ENCODE peak calls at places on chromosomes 16 and 17, in eight cellular contexts. One of them, this sample, is unnamed.

GRCh38 chr17:75036643-75037268 is 10.0 kb downstream of the ATP5PD start:
- DNase-seq in HCT116: peak; percentile 89
- DNase-seq in cerebellar nuclear complex: no peak
- DNase-seq in EL: no peak
- DNase-seq in T-helper 2 cell: peak; percentile 86
- DNase-seq in SK-N-SH: no peak
- DNase-seq in nucleus accumbens: no peak
- DNase-seq in NCI-H510A: peak; percentile 52
- DNase-seq in this sample: peak; percentile 13

GRCh38 chr17:48470388-48471034 is 40.5 kb upstream of the SKAP1 start:
- DNase-seq in HCT116: peak; percentile 64
- DNase-seq in T-helper 2 cell: no peak
- DNase-seq in cerebellar nuclear complex: no peak
- DNase-seq in SK-N-SH: no peak
- DNase-seq in nucleus accumbens: no peak
- DNase-seq in EL: peak; percentile 66
- DNase-seq in NCI-H510A: peak; percentile 10
- DNase-seq in this sample: peak; percentile 60

GRCh38 chr16:35182943-35183550 is 1723.6 kb downstream of the TP53TG3F start:
- DNase-seq in T-helper 2 cell: no peak
- DNase-seq in HCT116: no peak
- DNase-seq in SK-N-SH: no peak
- DNase-seq in EL: no peak
- DNase-seq in nucleus accumbens: no peak
- DNase-seq in NCI-H510A: no peak
- DNase-seq in cerebellar nuclear complex: no peak
- DNase-seq in this sample: no peak

GRCh38 chr16:48492131-48492530 is 106.9 kb upstream of the SIAH1 start:
- DNase-seq in cerebellar nuclear complex: no peak
- DNase-seq in SK-N-SH: no peak
- DNase-seq in T-helper 2 cell: no peak
- DNase-seq in NCI-H510A: no peak
- DNase-seq in HCT116: no peak
- DNase-seq in nucleus accumbens: no peak
- DNase-seq in EL: no peak
- DNase-seq in this sample: peak; percentile 59

GRCh38 chr16:81697321-81697885 is 81.7 kb upstream of the PLCG2 start:
- DNase-seq in T-helper 2 cell: no peak
- DNase-seq in NCI-H510A: peak; percentile 13
- DNase-seq in nucleus accumbens: no peak
- DNase-seq in SK-N-SH: peak; percentile 61
- DNase-seq in EL: peak; percentile 55
- DNase-seq in HCT116: peak; percentile 51
- DNase-seq in cerebellar nuclear complex: no peak
- DNase-seq in this sample: peak; percentile 47

GRCh38 chr16:22813946-22814325 is at the start of gene HS3ST2:
- DNase-seq in nucleus accumbens: no peak
- DNase-seq in HCT116: no peak
- DNase-seq in EL: no peak
- DNase-seq in T-helper 2 cell: no peak
- DNase-seq in cerebellar nuclear complex: no peak
- DNase-seq in NCI-H510A: peak; percentile 67
- DNase-seq in SK-N-SH: peak; percentile 90
- DNase-seq in this sample: no peak

GRCh38 chr16:7422489-7422888 is 89.8 kb downstream of the RBFOX1 start:
- DNase-seq in EL: no peak
- DNase-seq in HCT116: no peak
- DNase-seq in nucleus accumbens: no peak
- DNase-seq in T-helper 2 cell: no peak
- DNase-seq in SK-N-SH: no peak
- DNase-seq in cerebellar nuclear complex: no peak
- DNase-seq in NCI-H510A: no peak
- DNase-seq in this sample: no peak

GRCh38 chr17:12647023-12647422 is 18.7 kb upstream of the MYOCD start:
- DNase-seq in NCI-H510A: no peak
- DNase-seq in T-helper 2 cell: no peak
- DNase-seq in cerebellar nuclear complex: no peak
- DNase-seq in SK-N-SH: no peak
- DNase-seq in EL: no peak
- DNase-seq in nucleus accumbens: no peak
- DNase-seq in HCT116: no peak
- DNase-seq in this sample: no peak

GRCh38 chr16:74448990-74449389 is 27.7 kb upstream of the CLEC18B start:
- DNase-seq in HCT116: peak; percentile 63
- DNase-seq in cerebellar nuclear complex: no peak
- DNase-seq in nucleus accumbens: no peak
- DNase-seq in EL: peak; percentile 96
- DNase-seq in SK-N-SH: no peak
- DNase-seq in T-helper 2 cell: no peak
- DNase-seq in NCI-H510A: no peak
- DNase-seq in this sample: peak; percentile 96

GRCh38 chr16:50306287-50306686 is 39.9 kb downstream of the ADCY7 start:
- DNase-seq in SK-N-SH: peak; percentile 14
- DNase-seq in cerebellar nuclear complex: no peak
- DNase-seq in HCT116: no peak
- DNase-seq in NCI-H510A: no peak
- DNase-seq in nucleus accumbens: no peak
- DNase-seq in EL: no peak
- DNase-seq in T-helper 2 cell: no peak
- DNase-seq in this sample: no peak

GRCh38 chr16:10966129-10966528 is 21.8 kb downstream of the CLEC16A start:
- DNase-seq in nucleus accumbens: no peak
- DNase-seq in NCI-H510A: no peak
- DNase-seq in EL: no peak
- DNase-seq in SK-N-SH: no peak
- DNase-seq in HCT116: no peak
- DNase-seq in T-helper 2 cell: no peak
- DNase-seq in cerebellar nuclear complex: no peak
- DNase-seq in this sample: no peak

GRCh38 chr17:49980703-49981197 is 11.8 kb downstream of the DLX4 start:
- DNase-seq in EL: no peak
- DNase-seq in T-helper 2 cell: no peak
- DNase-seq in cerebellar nuclear complex: no peak
- DNase-seq in HCT116: no peak
- DNase-seq in SK-N-SH: peak; percentile 42
- DNase-seq in NCI-H510A: no peak
- DNase-seq in nucleus accumbens: no peak
- DNase-seq in this sample: no peak

GRCh38 chr16:30541502-30542329 is 7.1 kb upstream of the ZNF747 start:
- DNase-seq in nucleus accumbens: no peak
- DNase-seq in HCT116: no peak
- DNase-seq in cerebellar nuclear complex: no peak
- DNase-seq in EL: peak; percentile 56
- DNase-seq in T-helper 2 cell: no peak
- DNase-seq in SK-N-SH: no peak
- DNase-seq in NCI-H510A: no peak
- DNase-seq in this sample: peak; percentile 83

GRCh38 chr17:33389506-33390141 is 96.5 kb upstream of the ASIC2 start:
- DNase-seq in HCT116: no peak
- DNase-seq in EL: no peak
- DNase-seq in SK-N-SH: no peak
- DNase-seq in nucleus accumbens: no peak
- DNase-seq in NCI-H510A: no peak
- DNase-seq in T-helper 2 cell: no peak
- DNase-seq in cerebellar nuclear complex: no peak
- DNase-seq in this sample: no peak

GRCh38 chr17:67605259-67605912 is 112.3 kb upstream of the NOL11 start:
- DNase-seq in HCT116: no peak
- DNase-seq in cerebellar nuclear complex: no peak
- DNase-seq in nucleus accumbens: peak; percentile 32
- DNase-seq in EL: no peak
- DNase-seq in NCI-H510A: no peak
- DNase-seq in SK-N-SH: peak; percentile 77
- DNase-seq in T-helper 2 cell: no peak
- DNase-seq in this sample: no peak

GRCh38 chr16:1102921-1103648 is 7.0 kb upstream of the C1QTNF8 start:
- DNase-seq in nucleus accumbens: no peak
- DNase-seq in cerebellar nuclear complex: no peak
- DNase-seq in NCI-H510A: no peak
- DNase-seq in EL: peak; percentile 28
- DNase-seq in HCT116: no peak
- DNase-seq in SK-N-SH: peak; percentile 93
- DNase-seq in T-helper 2 cell: peak; percentile 62
- DNase-seq in this sample: no peak

GRCh38 chr16:11670171-11671131 is 2.2 kb downstream of the SNN start:
- DNase-seq in cerebellar nuclear complex: no peak
- DNase-seq in SK-N-SH: no peak
- DNase-seq in T-helper 2 cell: no peak
- DNase-seq in EL: no peak
- DNase-seq in HCT116: no peak
- DNase-seq in NCI-H510A: no peak
- DNase-seq in nucleus accumbens: no peak
- DNase-seq in this sample: no peak

GRCh38 chr17:8324132-8324531 is 14.1 kb downstream of the ARHGEF15 start:
- DNase-seq in T-helper 2 cell: no peak
- DNase-seq in cerebellar nuclear complex: no peak
- DNase-seq in EL: no peak
- DNase-seq in nucleus accumbens: no peak
- DNase-seq in HCT116: no peak
- DNase-seq in SK-N-SH: peak; percentile 11
- DNase-seq in NCI-H510A: no peak
- DNase-seq in this sample: no peak

GRCh38 chr17:29705352-29705751 is 82.6 kb upstream of the CORO6 start:
- DNase-seq in HCT116: no peak
- DNase-seq in NCI-H510A: no peak
- DNase-seq in EL: no peak
- DNase-seq in T-helper 2 cell: no peak
- DNase-seq in nucleus accumbens: no peak
- DNase-seq in cerebellar nuclear complex: no peak
- DNase-seq in SK-N-SH: no peak
- DNase-seq in this sample: no peak

GRCh38 chr16:75198135-75198600 is 8.8 kb downstream of the CTRB2 start:
- DNase-seq in NCI-H510A: no peak
- DNase-seq in nucleus accumbens: no peak
- DNase-seq in EL: peak; percentile 31
- DNase-seq in T-helper 2 cell: no peak
- DNase-seq in HCT116: no peak
- DNase-seq in cerebellar nuclear complex: no peak
- DNase-seq in SK-N-SH: peak; percentile 71
- DNase-seq in this sample: peak; percentile 54

GRCh38 chr17:13462161-13462560 is 139.6 kb downstream of the HS3ST3A1 start:
- DNase-seq in SK-N-SH: no peak
- DNase-seq in EL: no peak
- DNase-seq in HCT116: no peak
- DNase-seq in NCI-H510A: no peak
- DNase-seq in cerebellar nuclear complex: no peak
- DNase-seq in T-helper 2 cell: no peak
- DNase-seq in nucleus accumbens: no peak
- DNase-seq in this sample: peak; percentile 5

GRCh38 chr16:19168173-19169080 is at the start of gene SYT17:
- DNase-seq in cerebellar nuclear complex: no peak
- DNase-seq in SK-N-SH: peak; percentile 88
- DNase-seq in EL: no peak
- DNase-seq in NCI-H510A: peak; percentile 99
- DNase-seq in nucleus accumbens: no peak
- DNase-seq in T-helper 2 cell: no peak
- DNase-seq in HCT116: no peak
- DNase-seq in this sample: no peak

GRCh38 chr17:70552230-70552981 is 383.1 kb downstream of the KCNJ2 start:
- DNase-seq in SK-N-SH: peak; percentile 72
- DNase-seq in NCI-H510A: peak; percentile 57
- DNase-seq in HCT116: peak; percentile 29
- DNase-seq in cerebellar nuclear complex: no peak
- DNase-seq in T-helper 2 cell: no peak
- DNase-seq in EL: peak; percentile 42
- DNase-seq in nucleus accumbens: no peak
- DNase-seq in this sample: peak; percentile 41

GRCh38 chr16:54654429-54654828 is 276.2 kb upstream of the IRX5 start:
- DNase-seq in NCI-H510A: no peak
- DNase-seq in nucleus accumbens: no peak
- DNase-seq in SK-N-SH: no peak
- DNase-seq in T-helper 2 cell: no peak
- DNase-seq in cerebellar nuclear complex: no peak
- DNase-seq in EL: no peak
- DNase-seq in HCT116: no peak
- DNase-seq in this sample: no peak

GRCh38 chr17:58327363-58328194 is 1.0 kb downstream of the TSPOAP1 start:
- DNase-seq in HCT116: no peak
- DNase-seq in T-helper 2 cell: no peak
- DNase-seq in cerebellar nuclear complex: no peak
- DNase-seq in NCI-H510A: no peak
- DNase-seq in EL: no peak
- DNase-seq in SK-N-SH: peak; percentile 44
- DNase-seq in nucleus accumbens: no peak
- DNase-seq in this sample: no peak

GRCh38 chr17:512926-513325 is 160.3 kb upstream of the RPH3AL start:
- DNase-seq in cerebellar nuclear complex: no peak
- DNase-seq in NCI-H510A: no peak
- DNase-seq in EL: peak; percentile 60
- DNase-seq in nucleus accumbens: no peak
- DNase-seq in SK-N-SH: peak; percentile 77
- DNase-seq in HCT116: no peak
- DNase-seq in T-helper 2 cell: no peak
- DNase-seq in this sample: no peak

GRCh38 chr17:69716571-69716970 is 302.1 kb downstream of the MAP2K6 start:
- DNase-seq in T-helper 2 cell: no peak
- DNase-seq in nucleus accumbens: no peak
- DNase-seq in SK-N-SH: no peak
- DNase-seq in cerebellar nuclear complex: no peak
- DNase-seq in NCI-H510A: no peak
- DNase-seq in EL: no peak
- DNase-seq in HCT116: no peak
- DNase-seq in this sample: no peak

GRCh38 chr16:88320947-88321634 is 61.7 kb upstream of the ZNF469 start:
- DNase-seq in EL: peak; percentile 19
- DNase-seq in SK-N-SH: no peak
- DNase-seq in cerebellar nuclear complex: no peak
- DNase-seq in T-helper 2 cell: no peak
- DNase-seq in nucleus accumbens: no peak
- DNase-seq in NCI-H510A: no peak
- DNase-seq in HCT116: peak; percentile 42
- DNase-seq in this sample: no peak

GRCh38 chr17:6110592-6110991 is 40.4 kb downstream of the WSCD1 start:
- DNase-seq in T-helper 2 cell: no peak
- DNase-seq in nucleus accumbens: no peak
- DNase-seq in EL: no peak
- DNase-seq in HCT116: no peak
- DNase-seq in NCI-H510A: no peak
- DNase-seq in cerebellar nuclear complex: no peak
- DNase-seq in SK-N-SH: no peak
- DNase-seq in this sample: peak; percentile 46

GRCh38 chr17:29674270-29674669 is 51.6 kb upstream of the CORO6 start:
- DNase-seq in nucleus accumbens: no peak
- DNase-seq in NCI-H510A: no peak
- DNase-seq in HCT116: no peak
- DNase-seq in cerebellar nuclear complex: no peak
- DNase-seq in EL: no peak
- DNase-seq in T-helper 2 cell: no peak
- DNase-seq in SK-N-SH: no peak
- DNase-seq in this sample: no peak

GRCh38 chr17:21129023-21129681 is 2.4 kb downstream of the DHRS7B start:
- DNase-seq in EL: peak; percentile 50
- DNase-seq in cerebellar nuclear complex: no peak
- DNase-seq in NCI-H510A: no peak
- DNase-seq in nucleus accumbens: no peak
- DNase-seq in T-helper 2 cell: no peak
- DNase-seq in SK-N-SH: peak; percentile 55
- DNase-seq in HCT116: no peak
- DNase-seq in this sample: peak; percentile 19

GRCh38 chr16:79104567-79104966 is 496.0 kb downstream of the MAF start:
- DNase-seq in SK-N-SH: no peak
- DNase-seq in EL: no peak
- DNase-seq in NCI-H510A: no peak
- DNase-seq in cerebellar nuclear complex: no peak
- DNase-seq in nucleus accumbens: no peak
- DNase-seq in T-helper 2 cell: no peak
- DNase-seq in HCT116: no peak
- DNase-seq in this sample: no peak

GRCh38 chr16:35195864-35196216 is 1736.4 kb downstream of the TP53TG3F start:
- DNase-seq in nucleus accumbens: no peak
- DNase-seq in cerebellar nuclear complex: no peak
- DNase-seq in T-helper 2 cell: no peak
- DNase-seq in EL: no peak
- DNase-seq in HCT116: no peak
- DNase-seq in SK-N-SH: no peak
- DNase-seq in NCI-H510A: no peak
- DNase-seq in this sample: no peak

GRCh38 chr17:2689411-2690164 is 22.0 kb downstream of the CLUH start:
- DNase-seq in NCI-H510A: no peak
- DNase-seq in nucleus accumbens: no peak
- DNase-seq in EL: no peak
- DNase-seq in cerebellar nuclear complex: no peak
- DNase-seq in HCT116: no peak
- DNase-seq in T-helper 2 cell: no peak
- DNase-seq in SK-N-SH: peak; percentile 38
- DNase-seq in this sample: no peak

This sample was measured in HCEC 1CT.